ENCODE peak calls at places on chromosomes 16 and 17, in nine cellular contexts. One of them, this sample, is unnamed.

GRCh38 chr17:66526827-66527226 is 224.4 kb downstream of the PRKCA start:
- DNase-seq in fibroblast of lung: no peak
- DNase-seq in left ventricle myocardium inferior: no peak
- DNase-seq in CD8-positive, alpha-beta T cell: no peak
- DNase-seq in heart left ventricle: no peak
- DNase-seq in prostate gland: no peak
- DNase-seq in ovary: no peak
- DNase-seq in BE2C: no peak
- DNase-seq in mammary epithelial cell: no peak
- DNase-seq in this sample: no peak

GRCh38 chr16:81492307-81492706 is 47.7 kb downstream of the CMIP start:
- DNase-seq in fibroblast of lung: no peak
- DNase-seq in mammary epithelial cell: no peak
- DNase-seq in ovary: no peak
- DNase-seq in CD8-positive, alpha-beta T cell: no peak
- DNase-seq in BE2C: no peak
- DNase-seq in heart left ventricle: no peak
- DNase-seq in prostate gland: no peak
- DNase-seq in left ventricle myocardium inferior: no peak
- DNase-seq in this sample: no peak

GRCh38 chr17:26731005-26731921 is 562.7 kb upstream of the WSB1 start:
- DNase-seq in CD8-positive, alpha-beta T cell: no peak
- DNase-seq in left ventricle myocardium inferior: no peak
- DNase-seq in mammary epithelial cell: no peak
- DNase-seq in fibroblast of lung: no peak
- DNase-seq in heart left ventricle: no peak
- DNase-seq in ovary: no peak
- DNase-seq in BE2C: no peak
- DNase-seq in prostate gland: no peak
- DNase-seq in this sample: no peak

GRCh38 chr16:77599793-77600415 is 122.4 kb upstream of the NUDT7 start:
- DNase-seq in prostate gland: peak; percentile 11
- DNase-seq in ovary: no peak
- DNase-seq in mammary epithelial cell: peak; percentile 26
- DNase-seq in heart left ventricle: no peak
- DNase-seq in fibroblast of lung: peak; percentile 61
- DNase-seq in left ventricle myocardium inferior: no peak
- DNase-seq in BE2C: peak; percentile 44
- DNase-seq in CD8-positive, alpha-beta T cell: no peak
- DNase-seq in this sample: no peak

GRCh38 chr16:86365513-86366040 is 144.8 kb upstream of the FOXF1 start:
- DNase-seq in fibroblast of lung: peak; percentile 78
- DNase-seq in ovary: no peak
- DNase-seq in CD8-positive, alpha-beta T cell: no peak
- DNase-seq in left ventricle myocardium inferior: no peak
- DNase-seq in heart left ventricle: no peak
- DNase-seq in BE2C: no peak
- DNase-seq in prostate gland: no peak
- DNase-seq in mammary epithelial cell: no peak
- DNase-seq in this sample: peak; percentile 68

GRCh38 chr17:82416771-82417170 is 1.4 kb upstream of the HEXD start:
- DNase-seq in heart left ventricle: no peak
- DNase-seq in CD8-positive, alpha-beta T cell: no peak
- DNase-seq in BE2C: no peak
- DNase-seq in ovary: no peak
- DNase-seq in left ventricle myocardium inferior: no peak
- DNase-seq in fibroblast of lung: no peak
- DNase-seq in prostate gland: no peak
- DNase-seq in mammary epithelial cell: no peak
- DNase-seq in this sample: no peak

GRCh38 chr17:15048933-15049539 is 216.1 kb downstream of the PMP22 start:
- DNase-seq in ovary: no peak
- DNase-seq in BE2C: no peak
- DNase-seq in heart left ventricle: no peak
- DNase-seq in mammary epithelial cell: no peak
- DNase-seq in fibroblast of lung: no peak
- DNase-seq in prostate gland: no peak
- DNase-seq in CD8-positive, alpha-beta T cell: no peak
- DNase-seq in left ventricle myocardium inferior: no peak
- DNase-seq in this sample: no peak

GRCh38 chr17:81392909-81393654 is 2.2 kb upstream of the BAHCC1 start:
- DNase-seq in left ventricle myocardium inferior: peak; percentile 48
- DNase-seq in heart left ventricle: no peak
- DNase-seq in BE2C: peak; percentile 43
- DNase-seq in prostate gland: no peak
- DNase-seq in mammary epithelial cell: no peak
- DNase-seq in CD8-positive, alpha-beta T cell: no peak
- DNase-seq in fibroblast of lung: peak; percentile 34
- DNase-seq in ovary: no peak
- DNase-seq in this sample: no peak

GRCh38 chr17:82302991-82303943 is 14.1 kb downstream of the CD7 start:
- DNase-seq in left ventricle myocardium inferior: no peak
- DNase-seq in BE2C: peak; percentile 23
- DNase-seq in ovary: no peak
- DNase-seq in fibroblast of lung: no peak
- DNase-seq in CD8-positive, alpha-beta T cell: peak; percentile 70
- DNase-seq in mammary epithelial cell: no peak
- DNase-seq in prostate gland: no peak
- DNase-seq in heart left ventricle: no peak
- DNase-seq in this sample: no peak

GRCh38 chr16:48965391-48965790 is 316.2 kb downstream of the CBLN1 start:
- DNase-seq in prostate gland: no peak
- DNase-seq in CD8-positive, alpha-beta T cell: no peak
- DNase-seq in fibroblast of lung: peak; percentile 50
- DNase-seq in mammary epithelial cell: no peak
- DNase-seq in heart left ventricle: no peak
- DNase-seq in ovary: no peak
- DNase-seq in BE2C: no peak
- DNase-seq in left ventricle myocardium inferior: no peak
- DNase-seq in this sample: no peak

GRCh38 chr17:35977509-35977908 is 3.8 kb downstream of the CCL16 start:
- DNase-seq in left ventricle myocardium inferior: no peak
- DNase-seq in heart left ventricle: no peak
- DNase-seq in ovary: no peak
- DNase-seq in CD8-positive, alpha-beta T cell: no peak
- DNase-seq in fibroblast of lung: no peak
- DNase-seq in BE2C: no peak
- DNase-seq in prostate gland: no peak
- DNase-seq in mammary epithelial cell: no peak
- DNase-seq in this sample: no peak

GRCh38 chr16:52553322-52553721 is 6.4 kb upstream of the TOX3 start:
- DNase-seq in heart left ventricle: no peak
- DNase-seq in BE2C: no peak
- DNase-seq in prostate gland: no peak
- DNase-seq in ovary: no peak
- DNase-seq in mammary epithelial cell: no peak
- DNase-seq in left ventricle myocardium inferior: no peak
- DNase-seq in CD8-positive, alpha-beta T cell: no peak
- DNase-seq in fibroblast of lung: no peak
- DNase-seq in this sample: no peak

GRCh38 chr16:52556083-52556482 is 9.1 kb upstream of the TOX3 start:
- DNase-seq in ovary: no peak
- DNase-seq in BE2C: no peak
- DNase-seq in left ventricle myocardium inferior: no peak
- DNase-seq in CD8-positive, alpha-beta T cell: no peak
- DNase-seq in heart left ventricle: no peak
- DNase-seq in mammary epithelial cell: no peak
- DNase-seq in fibroblast of lung: no peak
- DNase-seq in prostate gland: no peak
- DNase-seq in this sample: no peak

GRCh38 chr16:52557236-52557635 is 10.3 kb upstream of the TOX3 start:
- DNase-seq in BE2C: no peak
- DNase-seq in heart left ventricle: no peak
- DNase-seq in mammary epithelial cell: no peak
- DNase-seq in prostate gland: no peak
- DNase-seq in fibroblast of lung: no peak
- DNase-seq in CD8-positive, alpha-beta T cell: no peak
- DNase-seq in left ventricle myocardium inferior: no peak
- DNase-seq in ovary: no peak
- DNase-seq in this sample: no peak

GRCh38 chr16:52554334-52554733 is 7.4 kb upstream of the TOX3 start:
- DNase-seq in mammary epithelial cell: no peak
- DNase-seq in heart left ventricle: no peak
- DNase-seq in fibroblast of lung: no peak
- DNase-seq in ovary: no peak
- DNase-seq in CD8-positive, alpha-beta T cell: no peak
- DNase-seq in left ventricle myocardium inferior: no peak
- DNase-seq in BE2C: no peak
- DNase-seq in prostate gland: no peak
- DNase-seq in this sample: no peak

GRCh38 chr16:52555572-52555971 is 8.6 kb upstream of the TOX3 start:
- DNase-seq in prostate gland: no peak
- DNase-seq in ovary: no peak
- DNase-seq in mammary epithelial cell: no peak
- DNase-seq in CD8-positive, alpha-beta T cell: no peak
- DNase-seq in BE2C: no peak
- DNase-seq in left ventricle myocardium inferior: no peak
- DNase-seq in fibroblast of lung: no peak
- DNase-seq in heart left ventricle: no peak
- DNase-seq in this sample: no peak
- H3K4me3 ChIP-seq in prostate gland: no peak overlapping the region
- H3K4me3 ChIP-seq in ovary: no peak overlapping the region
- H3K4me3 ChIP-seq in mammary epithelial cell: no peak overlapping the region
- H3K4me3 ChIP-seq in CD8-positive, alpha-beta T cell: no peak overlapping the region
- H3K4me3 ChIP-seq in BE2C: no peak overlapping the region
- H3K4me3 ChIP-seq in left ventricle myocardium inferior: no peak overlapping the region
- H3K4me3 ChIP-seq in fibroblast of lung: no peak overlapping the region
- H3K4me3 ChIP-seq in heart left ventricle: no peak overlapping the region
- H3K4me3 ChIP-seq in this sample: no peak overlapping the region

DNA sequence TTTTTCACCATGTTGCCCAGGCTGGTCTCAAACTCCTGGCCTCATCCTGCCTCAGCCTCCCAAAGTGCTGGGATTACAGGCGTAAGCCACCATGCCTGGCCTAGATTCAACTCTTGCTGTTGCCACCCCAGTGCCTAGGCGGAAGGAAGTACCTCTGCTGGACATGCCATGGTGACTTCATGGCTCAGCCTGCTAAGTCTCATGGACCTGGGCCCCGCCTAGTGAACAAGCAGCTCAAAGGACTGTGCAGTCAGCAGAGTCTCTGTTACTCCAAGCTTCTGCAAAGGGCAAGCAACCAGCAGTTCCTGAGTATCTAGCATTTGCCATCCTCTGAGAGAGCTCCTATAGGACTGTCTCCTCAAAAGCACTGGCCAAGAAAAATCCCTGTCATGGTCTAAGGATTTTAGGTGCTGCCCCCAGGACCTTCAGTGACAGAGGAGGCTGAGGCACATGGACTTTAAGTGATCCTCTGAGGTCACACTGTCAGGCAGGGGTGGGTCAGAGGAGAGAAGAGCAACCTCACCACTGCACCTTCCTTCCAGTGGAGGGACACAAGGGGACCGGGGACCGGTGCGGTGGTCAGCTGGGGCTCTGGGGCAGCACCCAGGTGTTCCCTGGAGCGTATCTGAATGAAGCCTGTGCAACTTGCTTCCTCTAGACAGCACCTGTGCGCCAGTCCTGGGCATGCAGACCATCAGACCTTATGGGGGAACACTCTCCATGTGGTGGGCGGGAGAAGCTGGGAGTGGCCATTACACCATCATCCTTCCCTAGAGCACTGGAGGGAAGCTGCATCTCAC is 71.3 kb downstream of the IL21R start:
- DNase-seq in mammary epithelial cell: no peak
- DNase-seq in prostate gland: no peak
- DNase-seq in CD8-positive, alpha-beta T cell: no peak
- DNase-seq in BE2C: no peak
- DNase-seq in heart left ventricle: no peak
- DNase-seq in fibroblast of lung: no peak
- DNase-seq in left ventricle myocardium inferior: no peak
- DNase-seq in ovary: no peak
- DNase-seq in this sample: no peak
- H3K36me3 ChIP-seq in mammary epithelial cell: peaks cover 31% of the 10 kb centered on the region
- H3K36me3 ChIP-seq in prostate gland: peaks cover 57% of the 10 kb centered on the region
- H3K36me3 ChIP-seq in CD8-positive, alpha-beta T cell: peaks cover 37% of the 10 kb centered on the region
- H3K36me3 ChIP-seq in BE2C: peaks cover 74% of the 10 kb centered on the region
- H3K36me3 ChIP-seq in heart left ventricle: peaks cover 99% of the 10 kb centered on the region
- H3K36me3 ChIP-seq in fibroblast of lung: peaks cover 33% of the 10 kb centered on the region
- H3K36me3 ChIP-seq in left ventricle myocardium inferior: peaks cover 99% of the 10 kb centered on the region
- H3K36me3 ChIP-seq in ovary: no peaks in the 10 kb centered on the region
- H3K36me3 ChIP-seq in this sample: peaks cover 83% of the 10 kb centered on the region

DNA sequence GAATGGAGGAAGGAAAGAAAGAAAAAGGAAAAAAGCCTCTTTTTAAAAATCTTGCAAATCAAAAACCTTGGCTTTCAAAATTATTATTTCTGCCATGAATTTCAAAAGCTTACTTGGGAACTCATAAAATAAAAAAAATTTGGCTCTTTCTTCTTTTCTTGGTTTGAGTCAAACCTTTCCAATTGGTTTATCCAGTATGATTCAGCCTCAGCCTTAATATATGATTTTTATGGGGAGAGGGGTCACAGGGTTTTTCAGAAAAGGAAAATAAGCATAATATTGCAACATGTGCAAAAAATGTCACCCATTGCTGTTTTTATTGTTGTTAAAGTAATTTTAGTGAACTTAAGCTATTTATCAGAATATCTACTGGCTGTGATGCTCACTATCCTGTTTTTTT is 31.2 kb upstream of the HAPSTR1 start:
- DNase-seq in CD8-positive, alpha-beta T cell: no peak
- DNase-seq in fibroblast of lung: peak; percentile 53
- DNase-seq in ovary: no peak
- DNase-seq in left ventricle myocardium inferior: no peak
- DNase-seq in BE2C: no peak
- DNase-seq in prostate gland: no peak
- DNase-seq in heart left ventricle: no peak
- DNase-seq in mammary epithelial cell: no peak
- DNase-seq in this sample: no peak
- H3K4me3 ChIP-seq in CD8-positive, alpha-beta T cell: no peak overlapping the region
- H3K4me3 ChIP-seq in fibroblast of lung: no peak overlapping the region
- H3K4me3 ChIP-seq in ovary: no peak overlapping the region
- H3K4me3 ChIP-seq in left ventricle myocardium inferior: no peak overlapping the region
- H3K4me3 ChIP-seq in BE2C: no peak overlapping the region
- H3K4me3 ChIP-seq in prostate gland: no peak overlapping the region
- H3K4me3 ChIP-seq in heart left ventricle: no peak overlapping the region
- H3K4me3 ChIP-seq in mammary epithelial cell: no peak overlapping the region
- H3K4me3 ChIP-seq in this sample: no peak overlapping the region

DNA sequence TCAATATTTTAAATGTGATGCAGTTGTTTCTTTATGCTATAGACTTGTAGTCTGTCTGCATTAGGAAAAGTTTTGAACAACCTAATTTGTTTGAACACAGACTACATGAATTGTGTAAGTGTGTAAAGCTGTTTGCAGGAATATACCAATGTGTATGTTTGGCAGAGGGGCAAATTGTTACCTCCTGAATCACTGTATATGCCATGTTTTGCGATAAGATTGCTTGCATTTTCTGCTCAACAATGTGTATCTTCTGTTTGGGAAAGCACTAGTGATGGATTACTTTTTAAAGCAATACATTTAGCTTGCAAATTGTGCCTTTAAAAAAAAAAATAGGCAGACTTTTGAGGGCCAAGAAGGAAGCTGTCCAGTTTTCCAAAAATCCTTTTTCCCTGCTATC is 14.6 kb downstream of the RBBP6 start:
- DNase-seq in prostate gland: no peak
- DNase-seq in fibroblast of lung: peak; percentile 58
- DNase-seq in BE2C: no peak
- DNase-seq in CD8-positive, alpha-beta T cell: no peak
- DNase-seq in mammary epithelial cell: no peak
- DNase-seq in ovary: no peak
- DNase-seq in heart left ventricle: no peak
- DNase-seq in left ventricle myocardium inferior: no peak
- DNase-seq in this sample: no peak
- H3K36me3 ChIP-seq in prostate gland: no peaks in the 10 kb centered on the region
- H3K36me3 ChIP-seq in fibroblast of lung: no peaks in the 10 kb centered on the region
- H3K36me3 ChIP-seq in BE2C: peaks cover 74% of the 10 kb centered on the region
- H3K36me3 ChIP-seq in CD8-positive, alpha-beta T cell: peaks cover 18% of the 10 kb centered on the region
- H3K36me3 ChIP-seq in mammary epithelial cell: peaks cover 23% of the 10 kb centered on the region
- H3K36me3 ChIP-seq in ovary: no peaks in the 10 kb centered on the region
- H3K36me3 ChIP-seq in heart left ventricle: peaks cover 98% of the 10 kb centered on the region
- H3K36me3 ChIP-seq in left ventricle myocardium inferior: peaks cover 50% of the 10 kb centered on the region
- H3K36me3 ChIP-seq in this sample: peaks cover 14% of the 10 kb centered on the region

GRCh38 chr17:43927101-43927935 is 15.0 kb downstream of the PPY start:
- DNase-seq in left ventricle myocardium inferior: peak; percentile 21
- DNase-seq in heart left ventricle: no peak
- DNase-seq in mammary epithelial cell: no peak
- DNase-seq in BE2C: no peak
- DNase-seq in prostate gland: peak; percentile 13
- DNase-seq in CD8-positive, alpha-beta T cell: no peak
- DNase-seq in fibroblast of lung: no peak
- DNase-seq in ovary: no peak
- DNase-seq in this sample: no peak
- H3K4me3 ChIP-seq in left ventricle myocardium inferior: peak overlapping the region; percentile 65
- H3K4me3 ChIP-seq in heart left ventricle: peak overlapping the region; percentile 56
- H3K4me3 ChIP-seq in mammary epithelial cell: no peak overlapping the region
- H3K4me3 ChIP-seq in BE2C: peak overlapping the region; percentile 46
- H3K4me3 ChIP-seq in prostate gland: peak overlapping the region; percentile 24
- H3K4me3 ChIP-seq in CD8-positive, alpha-beta T cell: peak overlapping the region; percentile 65
- H3K4me3 ChIP-seq in fibroblast of lung: no peak overlapping the region
- H3K4me3 ChIP-seq in ovary: no peak overlapping the region
- H3K4me3 ChIP-seq in this sample: no peak overlapping the region

This sample was measured in sigmoid colon.